ENCODE peak calls at places on chromosome 18, in eight cellular contexts. One of them, this sample, is unnamed.
A peak's percentile ranks its signal among the peaks of the same experiment; 100 is the strongest.

GRCh38 chr18:76620326-76620813 is 125.3 kb upstream of the ZNF516 start:
- DNase-seq in stimulated activated CD4-positive, alpha-beta T cell treated with anti-CD3 and anti-CD28 coated beads, Interleukin-4, amount 100 ng/mL, for 24 hours: peak; percentile 15
- DNase-seq in glutamatergic neuron: peak; percentile 77
- DNase-seq in activated naive CD8-positive, alpha-beta T cell treated with anti-CD3 and anti-CD28 coated beads for 36 hours: peak; percentile 54
- DNase-seq in SW 1271: no peak
- DNase-seq in AG10803: peak; percentile 74
- DNase-seq in fibroblast of the conjunctiva: peak; percentile 67
- DNase-seq in dorsolateral prefrontal cortex: peak; percentile 32
- DNase-seq in this sample: no peak

GRCh38 chr18:33751613-33752221 is 173.7 kb downstream of the ASXL3 start:
- DNase-seq in stimulated activated CD4-positive, alpha-beta T cell treated with anti-CD3 and anti-CD28 coated beads, Interleukin-4, amount 100 ng/mL, for 24 hours: no peak
- DNase-seq in glutamatergic neuron: no peak
- DNase-seq in activated naive CD8-positive, alpha-beta T cell treated with anti-CD3 and anti-CD28 coated beads for 36 hours: no peak
- DNase-seq in SW 1271: no peak
- DNase-seq in AG10803: peak; percentile 30
- DNase-seq in fibroblast of the conjunctiva: no peak
- DNase-seq in dorsolateral prefrontal cortex: no peak
- DNase-seq in this sample: no peak

GRCh38 chr18:10455726-10456453 is 1.5 kb downstream of the APCDD1 start:
- DNase-seq in stimulated activated CD4-positive, alpha-beta T cell treated with anti-CD3 and anti-CD28 coated beads, Interleukin-4, amount 100 ng/mL, for 24 hours: no peak
- DNase-seq in glutamatergic neuron: no peak
- DNase-seq in activated naive CD8-positive, alpha-beta T cell treated with anti-CD3 and anti-CD28 coated beads for 36 hours: no peak
- DNase-seq in SW 1271: no peak
- DNase-seq in AG10803: no peak
- DNase-seq in fibroblast of the conjunctiva: no peak
- DNase-seq in dorsolateral prefrontal cortex: no peak
- DNase-seq in this sample: no peak

GRCh38 chr18:79355433-79356335 is 40.0 kb upstream of the NFATC1 start:
- DNase-seq in stimulated activated CD4-positive, alpha-beta T cell treated with anti-CD3 and anti-CD28 coated beads, Interleukin-4, amount 100 ng/mL, for 24 hours: no peak
- DNase-seq in glutamatergic neuron: no peak
- DNase-seq in activated naive CD8-positive, alpha-beta T cell treated with anti-CD3 and anti-CD28 coated beads for 36 hours: no peak
- DNase-seq in SW 1271: no peak
- DNase-seq in AG10803: no peak
- DNase-seq in fibroblast of the conjunctiva: no peak
- DNase-seq in dorsolateral prefrontal cortex: no peak
- DNase-seq in this sample: no peak

GRCh38 chr18:58288922-58289797 is 245.1 kb downstream of the NEDD4L start:
- DNase-seq in stimulated activated CD4-positive, alpha-beta T cell treated with anti-CD3 and anti-CD28 coated beads, Interleukin-4, amount 100 ng/mL, for 24 hours: no peak
- DNase-seq in glutamatergic neuron: no peak
- DNase-seq in activated naive CD8-positive, alpha-beta T cell treated with anti-CD3 and anti-CD28 coated beads for 36 hours: no peak
- DNase-seq in SW 1271: no peak
- DNase-seq in AG10803: peak; percentile 29
- DNase-seq in fibroblast of the conjunctiva: no peak
- DNase-seq in dorsolateral prefrontal cortex: no peak
- DNase-seq in this sample: no peak

GRCh38 chr18:36828630-36829361 is at the start of the genes KIAA1328 and TPGS2:
- DNase-seq in stimulated activated CD4-positive, alpha-beta T cell treated with anti-CD3 and anti-CD28 coated beads, Interleukin-4, amount 100 ng/mL, for 24 hours: peak; percentile 86
- DNase-seq in glutamatergic neuron: peak; percentile 86
- DNase-seq in activated naive CD8-positive, alpha-beta T cell treated with anti-CD3 and anti-CD28 coated beads for 36 hours: peak; percentile 92
- DNase-seq in SW 1271: peak; percentile 77
- DNase-seq in AG10803: peak; percentile 90
- DNase-seq in fibroblast of the conjunctiva: peak; percentile 69
- DNase-seq in dorsolateral prefrontal cortex: peak; percentile 84
- DNase-seq in this sample: peak; percentile 91

GRCh38 chr18:36179562-36180334 is 7.5 kb upstream of the MOCOS start:
- DNase-seq in stimulated activated CD4-positive, alpha-beta T cell treated with anti-CD3 and anti-CD28 coated beads, Interleukin-4, amount 100 ng/mL, for 24 hours: no peak
- DNase-seq in glutamatergic neuron: no peak
- DNase-seq in activated naive CD8-positive, alpha-beta T cell treated with anti-CD3 and anti-CD28 coated beads for 36 hours: no peak
- DNase-seq in SW 1271: no peak
- DNase-seq in AG10803: peak; percentile 66
- DNase-seq in fibroblast of the conjunctiva: peak; percentile 45
- DNase-seq in dorsolateral prefrontal cortex: peak; percentile 40
- DNase-seq in this sample: no peak

GRCh38 chr18:50231621-50232020 is 34.7 kb downstream of the CFAP53 start:
- DNase-seq in stimulated activated CD4-positive, alpha-beta T cell treated with anti-CD3 and anti-CD28 coated beads, Interleukin-4, amount 100 ng/mL, for 24 hours: no peak
- DNase-seq in glutamatergic neuron: no peak
- DNase-seq in activated naive CD8-positive, alpha-beta T cell treated with anti-CD3 and anti-CD28 coated beads for 36 hours: no peak
- DNase-seq in SW 1271: no peak
- DNase-seq in AG10803: no peak
- DNase-seq in fibroblast of the conjunctiva: no peak
- DNase-seq in dorsolateral prefrontal cortex: no peak
- DNase-seq in this sample: no peak

GRCh38 chr18:64966667-64967066 is 784.1 kb upstream of the CDH7 start:
- DNase-seq in stimulated activated CD4-positive, alpha-beta T cell treated with anti-CD3 and anti-CD28 coated beads, Interleukin-4, amount 100 ng/mL, for 24 hours: no peak
- DNase-seq in glutamatergic neuron: peak; percentile 51
- DNase-seq in activated naive CD8-positive, alpha-beta T cell treated with anti-CD3 and anti-CD28 coated beads for 36 hours: no peak
- DNase-seq in SW 1271: no peak
- DNase-seq in AG10803: no peak
- DNase-seq in fibroblast of the conjunctiva: no peak
- DNase-seq in dorsolateral prefrontal cortex: no peak
- DNase-seq in this sample: no peak

GRCh38 chr18:10045296-10045891 is 131.6 kb downstream of the VAPA start:
- DNase-seq in stimulated activated CD4-positive, alpha-beta T cell treated with anti-CD3 and anti-CD28 coated beads, Interleukin-4, amount 100 ng/mL, for 24 hours: no peak
- DNase-seq in glutamatergic neuron: no peak
- DNase-seq in activated naive CD8-positive, alpha-beta T cell treated with anti-CD3 and anti-CD28 coated beads for 36 hours: no peak
- DNase-seq in SW 1271: no peak
- DNase-seq in AG10803: no peak
- DNase-seq in fibroblast of the conjunctiva: no peak
- DNase-seq in dorsolateral prefrontal cortex: peak; percentile 62
- DNase-seq in this sample: peak; percentile 27

GRCh38 chr18:48541026-48541746 is 2.4 kb downstream of the CTIF start:
- DNase-seq in stimulated activated CD4-positive, alpha-beta T cell treated with anti-CD3 and anti-CD28 coated beads, Interleukin-4, amount 100 ng/mL, for 24 hours: peak; percentile 11
- DNase-seq in glutamatergic neuron: peak; percentile 85
- DNase-seq in activated naive CD8-positive, alpha-beta T cell treated with anti-CD3 and anti-CD28 coated beads for 36 hours: peak; percentile 14
- DNase-seq in SW 1271: no peak
- DNase-seq in AG10803: peak; percentile 87
- DNase-seq in fibroblast of the conjunctiva: no peak
- DNase-seq in dorsolateral prefrontal cortex: peak; percentile 74
- DNase-seq in this sample: peak; percentile 83

GRCh38 chr18:76518543-76519155 is 23.6 kb upstream of the ZNF516 start:
- DNase-seq in stimulated activated CD4-positive, alpha-beta T cell treated with anti-CD3 and anti-CD28 coated beads, Interleukin-4, amount 100 ng/mL, for 24 hours: no peak
- DNase-seq in glutamatergic neuron: peak; percentile 73
- DNase-seq in activated naive CD8-positive, alpha-beta T cell treated with anti-CD3 and anti-CD28 coated beads for 36 hours: no peak
- DNase-seq in SW 1271: no peak
- DNase-seq in AG10803: no peak
- DNase-seq in fibroblast of the conjunctiva: no peak
- DNase-seq in dorsolateral prefrontal cortex: peak; percentile 14
- DNase-seq in this sample: no peak

This sample was measured in caudate nucleus.